ENCODE peak calls at places on chromosomes 1 and 21, in six cellular contexts. M, S, O, E, J and G are unnamed samples.

GRCh38 chr1:232880354-232880753 is 70.1 kb upstream of the NTPCR start:
- DNase-seq in M (no peak), O (peak; percentile 53), S (no peak), J (peak; percentile 67), E (peak; percentile 51), G (peak; percentile 28)

GRCh38 chr1:102219463-102219862 is 222.7 kb upstream of the OLFM3 start:
- DNase-seq in S (no peak), E (no peak), M (no peak), O (no peak), J (no peak), G (no peak)

GRCh38 chr21:41755934-41756773 is 10.7 kb downstream of the RIPK4 start:
- DNase-seq in E (no peak), S (no peak), M (no peak), O (no peak), J (peak; percentile 30), G (no peak)

GRCh38 chr1:116919802-116920201 is 10.1 kb downstream of the PTGFRN start:
- DNase-seq in S (no peak), O (peak; percentile 38), E (peak; percentile 45), M (no peak), J (peak; percentile 65), G (no peak)

GRCh38 chr1:54290443-54291184 is 90.6 kb downstream of the MRPL37 start:
- DNase-seq in S (no peak), O (no peak), E (no peak), M (no peak), J (peak; percentile 70), G (peak; percentile 61)

GRCh38 chr21:17554619-17555472 is 42.0 kb downstream of the CXADR start:
- DNase-seq in E (no peak), O (no peak), M (no peak), S (no peak), J (no peak), G (no peak)

GRCh38 chr1:91948097-91948496 is 1.1 kb upstream of the BRDT start:
- DNase-seq in O (no peak), S (no peak), J (no peak), E (no peak), M (no peak), G (no peak)

GRCh38 chr1:41735587-41736290 is 183.0 kb downstream of the HIVEP3 start:
- DNase-seq in O (no peak), S (no peak), J (no peak), E (peak; percentile 30), M (no peak), G (no peak)

GRCh38 chr1:23217421-23218115 is at the start of gene HTR1D:
- DNase-seq in S (no peak), O (peak; percentile 14), J (peak; percentile 71), E (no peak), M (no peak), G (no peak)

GRCh38 chr1:89887270-89887669 is 66.4 kb downstream of the LRRC8D start:
- DNase-seq in J (no peak), M (no peak), O (no peak), E (no peak), S (no peak), G (no peak)

GRCh38 chr1:94783342-94784264 is 36.6 kb upstream of the SLC44A3 start:
- DNase-seq in O (peak; percentile 73), M (peak; percentile 86), J (peak; percentile 64), E (peak; percentile 72), S (peak; percentile 45), G (peak; percentile 89)

GRCh38 chr1:29426701-29427279 is 190.5 kb downstream of the PTPRU start:
- DNase-seq in S (no peak), M (no peak), J (no peak), E (no peak), O (no peak), G (no peak)

GRCh38 chr1:99561952-99562351 is 84.0 kb upstream of the PALMD start:
- DNase-seq in O (no peak), M (no peak), J (no peak), E (no peak), S (no peak), G (no peak)

GRCh38 chr1:45793942-45794604 is 9.3 kb upstream of the MAST2 start:
- DNase-seq in S (no peak), J (no peak), E (no peak), M (no peak), O (no peak), G (no peak)

GRCh38 chr1:234120327-234120944 is 216.0 kb downstream of the SLC35F3 start:
- DNase-seq in M (no peak), S (no peak), O (no peak), E (no peak), J (no peak), G (no peak)

GRCh38 chr21:34029724-34030528 is 43.5 kb upstream of the MRPS6 start:
- DNase-seq in O (peak; percentile 36), J (no peak), S (no peak), M (no peak), E (peak; percentile 85), G (peak; percentile 33)

GRCh38 chr1:99005142-99005491 is 456 bp upstream of the PLPPR5 start:
- DNase-seq in S (no peak), M (no peak), J (no peak), O (no peak), E (peak; percentile 29), G (no peak)

GRCh38 chr1:79235221-79236002 is 228.9 kb upstream of the ADGRL4 start:
- DNase-seq in O (no peak), S (no peak), J (no peak), M (no peak), E (no peak), G (no peak)

GRCh38 chr1:224175615-224176014 is 7.4 kb upstream of the DEGS1 start:
- DNase-seq in M (no peak), S (no peak), J (no peak), E (peak; percentile 56), O (no peak), G (no peak)

GRCh38 chr1:13706058-13706457 is 6.1 kb downstream of the PRDM2 start:
- DNase-seq in S (no peak), E (no peak), M (no peak), O (no peak), J (no peak), G (no peak)

GRCh38 chr1:70718086-70718630 is 307.1 kb downstream of the CTH start:
- DNase-seq in E (no peak), M (no peak), O (no peak), S (no peak), J (no peak), G (no peak)

GRCh38 chr21:44960141-44961092 is 20.6 kb downstream of the SLX9 start:
- DNase-seq in E (no peak), O (no peak), M (no peak), S (no peak), J (no peak), G (no peak)

GRCh38 chr1:1275836-1276235 is 2.2 kb upstream of the UBE2J2 start:
- DNase-seq in O (no peak), M (no peak), S (no peak), J (no peak), E (no peak), G (no peak)

GRCh38 chr1:182061597-182061996 is at the start of gene ZNF648:
- DNase-seq in J (no peak), O (no peak), S (no peak), E (no peak), M (no peak), G (no peak)

GRCh38 chr1:224127925-224128819 is 14.3 kb downstream of the FBXO28 start:
- DNase-seq in J (no peak), E (no peak), M (no peak), S (no peak), O (no peak), G (no peak)

DNA sequence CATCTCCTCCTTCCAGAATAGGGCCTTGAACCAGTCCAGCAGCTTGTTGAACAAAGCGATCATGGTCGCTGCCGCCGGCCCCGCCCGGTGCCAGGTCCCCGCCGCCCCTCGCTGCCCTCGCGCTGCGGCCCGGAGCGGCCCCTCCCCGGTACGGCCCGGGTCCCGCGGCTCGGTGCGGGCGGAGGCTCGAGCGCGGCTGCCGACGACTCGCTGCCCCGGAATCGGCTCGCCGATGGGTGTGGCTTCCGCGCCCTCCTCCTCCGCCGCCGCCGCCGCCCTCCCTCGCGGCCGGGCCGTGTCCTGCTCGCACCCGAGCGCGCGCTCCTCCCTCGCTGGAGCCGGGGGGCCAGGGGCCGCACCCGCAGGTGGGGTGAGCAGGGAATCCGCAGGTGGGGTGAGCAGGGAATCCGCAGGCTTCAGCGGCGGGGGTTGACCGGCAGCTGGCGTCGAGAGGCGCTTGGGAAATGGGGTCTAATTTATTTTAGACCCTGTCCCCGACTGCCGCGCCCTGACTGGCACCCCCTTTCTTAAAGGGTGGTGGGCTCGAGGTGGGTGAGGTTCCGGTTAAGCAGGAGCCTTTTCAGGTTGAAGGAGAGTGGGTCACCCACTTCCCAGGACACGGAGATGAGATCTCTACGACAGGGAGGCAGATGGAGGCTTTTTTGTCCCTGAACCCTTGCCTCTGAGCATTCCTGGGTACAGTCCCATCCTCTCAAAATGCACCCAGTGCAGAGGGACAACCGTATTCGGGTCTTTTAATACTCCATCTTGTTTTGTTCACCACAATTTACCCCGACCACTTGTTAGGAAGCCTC is at the start of gene ARL8A:
- DNase-seq in S (peak; percentile 54), M (peak; percentile 70), E (peak; percentile 70), J (peak; percentile 87), O (peak; percentile 80), G (peak; percentile 73)
- TF ChIP-seq POLR2A in S (peak; percentile 67), M (no peak), E (no peak), J (peak; percentile 49), O (no peak), G (no peak)

GRCh38 chr1:150293433-150294253 is at the start of gene MRPS21:
- DNase-seq in S (peak; percentile 71), J (peak; percentile 86), M (peak; percentile 88), O (peak; percentile 90), E (peak; percentile 96), G (peak; percentile 86)
- TF ChIP-seq POLR2A in S (peak; percentile 43), J (peak; percentile 51), M (peak; percentile 78), O (peak; percentile 70), E (peak; percentile 32), G (no peak)

DNA sequence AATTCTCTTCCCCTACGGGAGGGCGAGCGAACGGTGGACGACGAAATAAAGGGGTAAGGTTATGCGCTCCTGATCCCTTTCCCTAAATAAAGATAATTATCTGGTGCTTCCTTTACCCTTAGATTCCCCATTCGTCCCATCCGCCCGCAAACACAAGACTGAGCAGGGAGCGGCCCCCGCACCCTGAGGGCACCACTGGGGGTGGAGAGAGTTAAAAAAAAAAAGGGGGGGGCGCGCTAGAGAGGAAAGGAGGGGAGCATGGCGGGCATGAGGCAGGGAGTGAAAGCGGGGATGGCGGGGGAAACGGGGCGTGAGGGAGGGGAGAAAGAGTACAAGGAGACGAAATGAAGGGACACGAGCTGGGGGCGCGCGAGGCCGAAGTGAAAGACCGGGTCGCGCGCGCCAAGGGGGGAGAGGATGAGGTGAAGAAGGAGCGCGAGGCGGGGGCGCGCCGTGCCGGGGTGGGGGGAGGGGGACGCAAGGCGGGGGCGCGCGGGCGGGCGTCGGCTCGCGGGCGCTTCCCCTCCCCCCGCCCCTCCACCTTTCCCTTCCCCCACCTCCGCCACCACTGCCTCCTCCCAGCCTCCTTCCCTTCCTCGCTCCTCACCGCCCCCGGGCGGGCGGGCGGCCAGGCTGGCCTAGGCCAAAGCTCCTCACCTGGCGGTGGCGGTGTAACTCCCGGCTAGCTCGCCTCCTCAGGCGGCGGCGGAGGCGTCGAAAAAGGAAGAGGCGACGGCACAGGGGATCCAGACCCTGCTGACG is 515 bp downstream of the GATAD2B start:
- DNase-seq in E (peak; percentile 66), O (no peak), S (no peak), J (no peak), M (no peak), G (peak; percentile 32)
- TF ChIP-seq POLR2A in E (no peak), O (no peak), S (no peak), J (no peak), M (no peak), G (no peak)

GRCh38 chr1:31483012-31483946 is 70.3 kb downstream of the SERINC2 start:
- DNase-seq in O (peak; percentile 50), E (peak; percentile 34), J (no peak), S (no peak), M (no peak), G (peak; percentile 54)
- TF ChIP-seq POLR2A in O (peak; percentile 16), E (no peak), J (no peak), S (no peak), M (no peak), G (no peak)

GRCh38 chr1:67711850-67712202 is 26.8 kb downstream of the GADD45A start:
- DNase-seq in M (no peak), E (no peak), J (no peak), O (no peak), S (no peak), G (no peak)
- TF ChIP-seq POLR2A in M (no peak), E (no peak), J (no peak), O (no peak), S (no peak), G (no peak)